ENCODE peak calls at places on chromosomes 1 and 21, in four cellular contexts. J is GM12892; U is NCI-H1092; M is activated CD4-positive, alpha-beta memory T cell treated with anti-CD3 and anti-CD28 coated beads, Interleukin-2, amount 10 ng/mL, durations not matched to agents 7 days and 5 days. A is an unnamed sample.

GRCh38 chr1:173392895-173393654 is 84.1 kb upstream of the PRDX6 start:
- DNase-seq in U (no peak), M (no peak), J (no peak), A (no peak)

GRCh38 chr1:198258491-198258890 is 101.7 kb downstream of the NEK7 start:
- DNase-seq in J (no peak), U (no peak), M (no peak), A (no peak)

GRCh38 chr1:205082431-205082830 is 1.8 kb downstream of the TMEM81 start:
- DNase-seq in J (no peak), U (no peak), M (no peak), A (no peak)

GRCh38 chr21:44568667-44569556 is 4.6 kb upstream of the KRTAP10-4 start:
- DNase-seq in J (no peak), M (no peak), U (peak; percentile 10), A (no peak)

GRCh38 chr1:241482761-241483250 is 36.7 kb downstream of the FH start:
- DNase-seq in J (no peak), M (no peak), U (no peak), A (no peak)

GRCh38 chr1:94265011-94265422 is 27.6 kb upstream of the ARHGAP29 start:
- DNase-seq in U (no peak), M (no peak), J (no peak), A (no peak)

GRCh38 chr1:234467821-234468220 is 11.2 kb downstream of the TARBP1 start:
- DNase-seq in M (no peak), J (no peak), U (no peak), A (no peak)

GRCh38 chr1:28246427-28246832 is 10.5 kb downstream of the ATP5IF1 start:
- DNase-seq in J (no peak), M (peak; percentile 50), U (no peak), A (no peak)

A was measured in NCI-H510A.